ENCODE peak calls at places on chromosomes 5 and 9, in eight cellular contexts. One of them, this sample, is unnamed.

GRCh38 chr5:126483156-126483555 is 59.9 kb downstream of the GRAMD2B start:
- DNase-seq in SJSA1: no peak
- DNase-seq in ACHN: no peak
- DNase-seq in AG04449: no peak
- DNase-seq in activated CD4-positive, alpha-beta T cell treated with anti-CD3 and anti-CD28 coated beads, Interleukin-2, amount 50 U/mL, for 24 hours: no peak
- DNase-seq in myocyte: peak
- DNase-seq in NCI-H345: no peak
- DNase-seq in HT-29: no peak
- DNase-seq in this sample: no peak

GRCh38 chr5:179858241-179858585 is 404 bp downstream of the MRNIP start:
- DNase-seq in myocyte: no peak
- DNase-seq in activated CD4-positive, alpha-beta T cell treated with anti-CD3 and anti-CD28 coated beads, Interleukin-2, amount 50 U/mL, for 24 hours: peak
- DNase-seq in HT-29: peak
- DNase-seq in ACHN: peak
- DNase-seq in NCI-H345: peak
- DNase-seq in SJSA1: no peak
- DNase-seq in AG04449: no peak
- DNase-seq in this sample: peak

GRCh38 chr9:131272212-131272611 is 4.1 kb downstream of the FAM78A start:
- DNase-seq in myocyte: no peak
- DNase-seq in ACHN: no peak
- DNase-seq in activated CD4-positive, alpha-beta T cell treated with anti-CD3 and anti-CD28 coated beads, Interleukin-2, amount 50 U/mL, for 24 hours: no peak
- DNase-seq in SJSA1: no peak
- DNase-seq in NCI-H345: no peak
- DNase-seq in AG04449: no peak
- DNase-seq in HT-29: no peak
- DNase-seq in this sample: no peak

GRCh38 chr5:126355940-126356339 is 67.3 kb upstream of the GRAMD2B start:
- DNase-seq in ACHN: no peak
- DNase-seq in AG04449: no peak
- DNase-seq in NCI-H345: no peak
- DNase-seq in HT-29: no peak
- DNase-seq in activated CD4-positive, alpha-beta T cell treated with anti-CD3 and anti-CD28 coated beads, Interleukin-2, amount 50 U/mL, for 24 hours: no peak
- DNase-seq in SJSA1: no peak
- DNase-seq in myocyte: peak
- DNase-seq in this sample: no peak

GRCh38 chr9:130026583-130027427 is 16.2 kb downstream of the FNBP1 start:
- DNase-seq in HT-29: no peak
- DNase-seq in activated CD4-positive, alpha-beta T cell treated with anti-CD3 and anti-CD28 coated beads, Interleukin-2, amount 50 U/mL, for 24 hours: no peak
- DNase-seq in NCI-H345: no peak
- DNase-seq in ACHN: no peak
- DNase-seq in myocyte: no peak
- DNase-seq in SJSA1: no peak
- DNase-seq in AG04449: no peak
- DNase-seq in this sample: no peak

GRCh38 chr5:53503819-53504218 is 23.4 kb downstream of the FST start:
- DNase-seq in HT-29: no peak
- DNase-seq in AG04449: no peak
- DNase-seq in activated CD4-positive, alpha-beta T cell treated with anti-CD3 and anti-CD28 coated beads, Interleukin-2, amount 50 U/mL, for 24 hours: no peak
- DNase-seq in NCI-H345: no peak
- DNase-seq in SJSA1: no peak
- DNase-seq in ACHN: no peak
- DNase-seq in myocyte: peak
- DNase-seq in this sample: no peak

GRCh38 chr9:93891050-93891449 is 64.1 kb downstream of the BARX1 start:
- DNase-seq in activated CD4-positive, alpha-beta T cell treated with anti-CD3 and anti-CD28 coated beads, Interleukin-2, amount 50 U/mL, for 24 hours: no peak
- DNase-seq in SJSA1: no peak
- DNase-seq in myocyte: no peak
- DNase-seq in ACHN: no peak
- DNase-seq in NCI-H345: no peak
- DNase-seq in HT-29: no peak
- DNase-seq in AG04449: no peak
- DNase-seq in this sample: no peak

GRCh38 chr5:153276151-153276550 is 214.3 kb upstream of the GRIA1 start:
- DNase-seq in activated CD4-positive, alpha-beta T cell treated with anti-CD3 and anti-CD28 coated beads, Interleukin-2, amount 50 U/mL, for 24 hours: no peak
- DNase-seq in ACHN: peak
- DNase-seq in NCI-H345: no peak
- DNase-seq in myocyte: peak
- DNase-seq in AG04449: no peak
- DNase-seq in SJSA1: no peak
- DNase-seq in HT-29: peak
- DNase-seq in this sample: peak

GRCh38 chr5:73116506-73116905 is 3.9 kb upstream of the TMEM171 start:
- DNase-seq in NCI-H345: no peak
- DNase-seq in AG04449: no peak
- DNase-seq in myocyte: peak
- DNase-seq in SJSA1: no peak
- DNase-seq in activated CD4-positive, alpha-beta T cell treated with anti-CD3 and anti-CD28 coated beads, Interleukin-2, amount 50 U/mL, for 24 hours: no peak
- DNase-seq in HT-29: no peak
- DNase-seq in ACHN: no peak
- DNase-seq in this sample: no peak

GRCh38 chr5:72280655-72281069 is 39.4 kb downstream of the MRPS27 start:
- DNase-seq in SJSA1: no peak
- DNase-seq in AG04449: no peak
- DNase-seq in NCI-H345: no peak
- DNase-seq in ACHN: peak
- DNase-seq in myocyte: peak
- DNase-seq in HT-29: peak
- DNase-seq in activated CD4-positive, alpha-beta T cell treated with anti-CD3 and anti-CD28 coated beads, Interleukin-2, amount 50 U/mL, for 24 hours: no peak
- DNase-seq in this sample: no peak

GRCh38 chr9:136297016-136297691 is 6.7 kb downstream of the CCDC187 start:
- DNase-seq in activated CD4-positive, alpha-beta T cell treated with anti-CD3 and anti-CD28 coated beads, Interleukin-2, amount 50 U/mL, for 24 hours: no peak
- DNase-seq in ACHN: no peak
- DNase-seq in NCI-H345: peak
- DNase-seq in HT-29: peak
- DNase-seq in SJSA1: no peak
- DNase-seq in AG04449: no peak
- DNase-seq in myocyte: peak
- DNase-seq in this sample: peak

GRCh38 chr5:10756539-10756938 is 4.5 kb downstream of the DAP start:
- DNase-seq in myocyte: peak
- DNase-seq in HT-29: no peak
- DNase-seq in SJSA1: no peak
- DNase-seq in NCI-H345: no peak
- DNase-seq in AG04449: peak
- DNase-seq in ACHN: no peak
- DNase-seq in activated CD4-positive, alpha-beta T cell treated with anti-CD3 and anti-CD28 coated beads, Interleukin-2, amount 50 U/mL, for 24 hours: no peak
- DNase-seq in this sample: no peak

GRCh38 chr9:124282442-124283231 is 24.9 kb downstream of the NEK6 start:
- DNase-seq in activated CD4-positive, alpha-beta T cell treated with anti-CD3 and anti-CD28 coated beads, Interleukin-2, amount 50 U/mL, for 24 hours: no peak
- DNase-seq in SJSA1: peak
- DNase-seq in NCI-H345: no peak
- DNase-seq in AG04449: no peak
- DNase-seq in myocyte: no peak
- DNase-seq in HT-29: no peak
- DNase-seq in ACHN: no peak
- DNase-seq in this sample: no peak

GRCh38 chr9:114174876-114175771 is 19.8 kb downstream of the COL27A1 start:
- DNase-seq in activated CD4-positive, alpha-beta T cell treated with anti-CD3 and anti-CD28 coated beads, Interleukin-2, amount 50 U/mL, for 24 hours: no peak
- DNase-seq in AG04449: no peak
- DNase-seq in myocyte: peak
- DNase-seq in ACHN: no peak
- DNase-seq in NCI-H345: no peak
- DNase-seq in HT-29: no peak
- DNase-seq in SJSA1: peak
- DNase-seq in this sample: peak

GRCh38 chr9:91362212-91362611 is 494 bp upstream of the AUH start:
- DNase-seq in SJSA1: no peak
- DNase-seq in ACHN: no peak
- DNase-seq in NCI-H345: no peak
- DNase-seq in activated CD4-positive, alpha-beta T cell treated with anti-CD3 and anti-CD28 coated beads, Interleukin-2, amount 50 U/mL, for 24 hours: no peak
- DNase-seq in myocyte: no peak
- DNase-seq in AG04449: no peak
- DNase-seq in HT-29: no peak
- DNase-seq in this sample: no peak

GRCh38 chr9:87792831-87793288 is 66.9 kb downstream of the CTSL start:
- DNase-seq in activated CD4-positive, alpha-beta T cell treated with anti-CD3 and anti-CD28 coated beads, Interleukin-2, amount 50 U/mL, for 24 hours: peak
- DNase-seq in HT-29: peak
- DNase-seq in SJSA1: peak
- DNase-seq in ACHN: peak
- DNase-seq in AG04449: no peak
- DNase-seq in myocyte: peak
- DNase-seq in NCI-H345: no peak
- DNase-seq in this sample: peak

GRCh38 chr5:29896651-29897050 is 1296.8 kb upstream of the CDH6 start:
- DNase-seq in myocyte: no peak
- DNase-seq in ACHN: no peak
- DNase-seq in HT-29: no peak
- DNase-seq in AG04449: no peak
- DNase-seq in SJSA1: no peak
- DNase-seq in NCI-H345: no peak
- DNase-seq in activated CD4-positive, alpha-beta T cell treated with anti-CD3 and anti-CD28 coated beads, Interleukin-2, amount 50 U/mL, for 24 hours: no peak
- DNase-seq in this sample: peak

GRCh38 chr5:151213803-151214613 is 9.9 kb downstream of the CCDC69 start:
- DNase-seq in myocyte: no peak
- DNase-seq in HT-29: no peak
- DNase-seq in activated CD4-positive, alpha-beta T cell treated with anti-CD3 and anti-CD28 coated beads, Interleukin-2, amount 50 U/mL, for 24 hours: peak
- DNase-seq in NCI-H345: no peak
- DNase-seq in AG04449: no peak
- DNase-seq in SJSA1: peak
- DNase-seq in ACHN: no peak
- DNase-seq in this sample: no peak

GRCh38 chr5:173062141-173062540 is 6.0 kb downstream of the CREBRF start:
- DNase-seq in SJSA1: no peak
- DNase-seq in HT-29: no peak
- DNase-seq in AG04449: no peak
- DNase-seq in myocyte: no peak
- DNase-seq in ACHN: no peak
- DNase-seq in activated CD4-positive, alpha-beta T cell treated with anti-CD3 and anti-CD28 coated beads, Interleukin-2, amount 50 U/mL, for 24 hours: no peak
- DNase-seq in NCI-H345: no peak
- DNase-seq in this sample: no peak

GRCh38 chr5:83583859-83584258 is 112.3 kb downstream of the VCAN start:
- DNase-seq in NCI-H345: no peak
- DNase-seq in ACHN: no peak
- DNase-seq in activated CD4-positive, alpha-beta T cell treated with anti-CD3 and anti-CD28 coated beads, Interleukin-2, amount 50 U/mL, for 24 hours: no peak
- DNase-seq in HT-29: no peak
- DNase-seq in myocyte: no peak
- DNase-seq in AG04449: no peak
- DNase-seq in SJSA1: no peak
- DNase-seq in this sample: no peak

GRCh38 chr5:69528015-69528414 is 32.0 kb upstream of the GTF2H2C start:
- DNase-seq in AG04449: no peak
- DNase-seq in myocyte: no peak
- DNase-seq in activated CD4-positive, alpha-beta T cell treated with anti-CD3 and anti-CD28 coated beads, Interleukin-2, amount 50 U/mL, for 24 hours: no peak
- DNase-seq in NCI-H345: peak
- DNase-seq in SJSA1: no peak
- DNase-seq in ACHN: no peak
- DNase-seq in HT-29: peak
- DNase-seq in this sample: peak

GRCh38 chr5:136123236-136123768 is 9.3 kb upstream of the SMAD5 start:
- DNase-seq in SJSA1: no peak
- DNase-seq in HT-29: peak
- DNase-seq in AG04449: no peak
- DNase-seq in ACHN: no peak
- DNase-seq in myocyte: no peak
- DNase-seq in NCI-H345: peak
- DNase-seq in activated CD4-positive, alpha-beta T cell treated with anti-CD3 and anti-CD28 coated beads, Interleukin-2, amount 50 U/mL, for 24 hours: no peak
- DNase-seq in this sample: peak

GRCh38 chr5:86971034-86971511 is 296.6 kb upstream of the RASA1 start:
- DNase-seq in myocyte: peak
- DNase-seq in activated CD4-positive, alpha-beta T cell treated with anti-CD3 and anti-CD28 coated beads, Interleukin-2, amount 50 U/mL, for 24 hours: no peak
- DNase-seq in HT-29: peak
- DNase-seq in NCI-H345: no peak
- DNase-seq in ACHN: peak
- DNase-seq in AG04449: no peak
- DNase-seq in SJSA1: no peak
- DNase-seq in this sample: no peak

GRCh38 chr5:122774861-122775712 is at the start of gene SNX2:
- DNase-seq in HT-29: peak
- DNase-seq in myocyte: peak
- DNase-seq in activated CD4-positive, alpha-beta T cell treated with anti-CD3 and anti-CD28 coated beads, Interleukin-2, amount 50 U/mL, for 24 hours: peak
- DNase-seq in ACHN: peak
- DNase-seq in AG04449: no peak
- DNase-seq in NCI-H345: peak
- DNase-seq in SJSA1: peak
- DNase-seq in this sample: peak

GRCh38 chr5:126450388-126450787 is 27.2 kb downstream of the GRAMD2B start:
- DNase-seq in activated CD4-positive, alpha-beta T cell treated with anti-CD3 and anti-CD28 coated beads, Interleukin-2, amount 50 U/mL, for 24 hours: no peak
- DNase-seq in NCI-H345: no peak
- DNase-seq in myocyte: no peak
- DNase-seq in ACHN: no peak
- DNase-seq in SJSA1: no peak
- DNase-seq in AG04449: no peak
- DNase-seq in HT-29: no peak
- DNase-seq in this sample: no peak

GRCh38 chr9:137306546-137307254 is 4.6 kb upstream of the NRARP start:
- DNase-seq in HT-29: no peak
- DNase-seq in NCI-H345: no peak
- DNase-seq in myocyte: no peak
- DNase-seq in AG04449: no peak
- DNase-seq in activated CD4-positive, alpha-beta T cell treated with anti-CD3 and anti-CD28 coated beads, Interleukin-2, amount 50 U/mL, for 24 hours: no peak
- DNase-seq in ACHN: no peak
- DNase-seq in SJSA1: no peak
- DNase-seq in this sample: no peak

GRCh38 chr5:141641634-141642278 is 5.0 kb downstream of the RELL2 start:
- DNase-seq in NCI-H345: no peak
- DNase-seq in HT-29: peak
- DNase-seq in SJSA1: peak
- DNase-seq in ACHN: peak
- DNase-seq in myocyte: no peak
- DNase-seq in activated CD4-positive, alpha-beta T cell treated with anti-CD3 and anti-CD28 coated beads, Interleukin-2, amount 50 U/mL, for 24 hours: peak
- DNase-seq in AG04449: no peak
- DNase-seq in this sample: peak

GRCh38 chr9:6672118-6672517 is 26.6 kb upstream of the GLDC start:
- DNase-seq in activated CD4-positive, alpha-beta T cell treated with anti-CD3 and anti-CD28 coated beads, Interleukin-2, amount 50 U/mL, for 24 hours: no peak
- DNase-seq in ACHN: no peak
- DNase-seq in HT-29: no peak
- DNase-seq in NCI-H345: no peak
- DNase-seq in SJSA1: no peak
- DNase-seq in myocyte: no peak
- DNase-seq in AG04449: no peak
- DNase-seq in this sample: no peak

GRCh38 chr5:105238561-105238960 is 1676.0 kb upstream of the NUDT12 start:
- DNase-seq in HT-29: no peak
- DNase-seq in SJSA1: no peak
- DNase-seq in ACHN: no peak
- DNase-seq in NCI-H345: no peak
- DNase-seq in AG04449: no peak
- DNase-seq in myocyte: no peak
- DNase-seq in activated CD4-positive, alpha-beta T cell treated with anti-CD3 and anti-CD28 coated beads, Interleukin-2, amount 50 U/mL, for 24 hours: no peak
- DNase-seq in this sample: no peak

GRCh38 chr5:179147991-179148702 is 88.0 kb downstream of the ZNF354C start:
- DNase-seq in myocyte: no peak
- DNase-seq in SJSA1: no peak
- DNase-seq in NCI-H345: no peak
- DNase-seq in AG04449: no peak
- DNase-seq in activated CD4-positive, alpha-beta T cell treated with anti-CD3 and anti-CD28 coated beads, Interleukin-2, amount 50 U/mL, for 24 hours: no peak
- DNase-seq in ACHN: no peak
- DNase-seq in HT-29: no peak
- DNase-seq in this sample: no peak

GRCh38 chr9:72646061-72646460 is 124.7 kb downstream of the TMC1 start:
- DNase-seq in activated CD4-positive, alpha-beta T cell treated with anti-CD3 and anti-CD28 coated beads, Interleukin-2, amount 50 U/mL, for 24 hours: no peak
- DNase-seq in HT-29: no peak
- DNase-seq in AG04449: no peak
- DNase-seq in ACHN: no peak
- DNase-seq in myocyte: no peak
- DNase-seq in NCI-H345: no peak
- DNase-seq in SJSA1: no peak
- DNase-seq in this sample: no peak

GRCh38 chr9:99294850-99295461 is 72.9 kb downstream of the SEC61B start:
- DNase-seq in activated CD4-positive, alpha-beta T cell treated with anti-CD3 and anti-CD28 coated beads, Interleukin-2, amount 50 U/mL, for 24 hours: no peak
- DNase-seq in HT-29: peak
- DNase-seq in SJSA1: no peak
- DNase-seq in AG04449: no peak
- DNase-seq in myocyte: peak
- DNase-seq in ACHN: no peak
- DNase-seq in NCI-H345: no peak
- DNase-seq in this sample: no peak

GRCh38 chr5:97550164-97550563 is 367.1 kb upstream of the RIOK2 start:
- DNase-seq in NCI-H345: no peak
- DNase-seq in AG04449: no peak
- DNase-seq in activated CD4-positive, alpha-beta T cell treated with anti-CD3 and anti-CD28 coated beads, Interleukin-2, amount 50 U/mL, for 24 hours: no peak
- DNase-seq in SJSA1: no peak
- DNase-seq in myocyte: peak
- DNase-seq in HT-29: no peak
- DNase-seq in ACHN: no peak
- DNase-seq in this sample: no peak

GRCh38 chr9:130542038-130542437 is 37.3 kb upstream of the FUBP3 start:
- DNase-seq in SJSA1: no peak
- DNase-seq in AG04449: no peak
- DNase-seq in ACHN: no peak
- DNase-seq in HT-29: no peak
- DNase-seq in activated CD4-positive, alpha-beta T cell treated with anti-CD3 and anti-CD28 coated beads, Interleukin-2, amount 50 U/mL, for 24 hours: no peak
- DNase-seq in NCI-H345: no peak
- DNase-seq in myocyte: no peak
- DNase-seq in this sample: no peak